ENCODE peak calls at places on chromosomes 7 and 10, in six cellular contexts. X is aorta; F is pancreas; Q is ovary; I is CD8-positive, alpha-beta T cell; L is OCI-LY7. P is an unnamed sample.

GRCh38 chr10:17474595-17474994 is 20.2 kb upstream of the ST8SIA6 start:
- DNase-seq in X (no peak), F (no peak), Q (no peak), I (no peak), L (no peak), P (no peak)

GRCh38 chr10:129799942-129800341 is 164.1 kb downstream of the EBF3 start:
- DNase-seq in X (no peak), F (no peak), Q (no peak), I (no peak), L (no peak), P (no peak)

GRCh38 chr10:17418249-17418648 is 36.1 kb downstream of the ST8SIA6 start:
- DNase-seq in X (no peak), F (no peak), Q (no peak), I (no peak), L (no peak), P (no peak)

GRCh38 chr10:104293021-104293420 is 24.0 kb downstream of the GSTO2 start:
- DNase-seq in X (no peak), F (no peak), Q (no peak), I (no peak), L (no peak), P (no peak)

GRCh38 chr10:3893102-3893473 is 108.1 kb upstream of the KLF6 start:
- DNase-seq in X (no peak), F (no peak), Q (no peak), I (no peak), L (no peak), P (no peak)

GRCh38 chr10:58266003-58266825 is 1.5 kb downstream of the IPMK start:
- DNase-seq in X (no peak), F (no peak), Q (no peak), I (no peak), L (peak), P (no peak)

GRCh38 chr10:16799621-16800020 is 17.6 kb downstream of the RSU1 start:
- DNase-seq in X (no peak), F (no peak), Q (no peak), I (no peak), L (no peak), P (no peak)

GRCh38 chr10:130233426-130233825 is 97.2 kb downstream of the GLRX3 start:
- DNase-seq in X (peak), F (no peak), Q (no peak), I (no peak), L (no peak), P (no peak)

GRCh38 chr10:37758074-37758473 is 99.3 kb downstream of the ZNF248 start:
- DNase-seq in X (no peak), F (no peak), Q (no peak), I (no peak), L (no peak), P (no peak)

GRCh38 chr10:29880856-29881255 is 178.5 kb downstream of the JCAD start:
- DNase-seq in X (no peak), F (no peak), Q (no peak), I (no peak), L (no peak), P (no peak)

GRCh38 chr7:36787933-36788378 is 63.7 kb upstream of the AOAH start:
- DNase-seq in X (no peak), F (no peak), Q (no peak), I (peak), L (no peak), P (no peak)

GRCh38 chr7:3236268-3236667 is 64.8 kb upstream of the SDK1 start:
- DNase-seq in X (no peak), F (no peak), Q (no peak), I (no peak), L (no peak), P (no peak)

GRCh38 chr7:2632717-2633537 is 1.1 kb downstream of the TTYH3 start:
- DNase-seq in X (peak), F (peak), Q (peak), I (peak), L (peak), P (peak)

GRCh38 chr7:19102884-19103283 is 14.6 kb downstream of the TWIST1 start:
- DNase-seq in X (no peak), F (no peak), Q (no peak), I (no peak), L (no peak), P (no peak)

GRCh38 chr7:82039621-82040020 is 269.8 kb upstream of the HGF start:
- DNase-seq in X (no peak), F (no peak), Q (no peak), I (no peak), L (no peak), P (no peak)

GRCh38 chr10:58956926-58957325 is 219.5 kb upstream of the PHYHIPL start:
- DNase-seq in X (no peak), F (no peak), Q (no peak), I (no peak), L (no peak), P (no peak)

GRCh38 chr7:37796134-37796775 is 52.1 kb upstream of the NME8 start:
- DNase-seq in X (no peak), F (no peak), Q (no peak), I (no peak), L (no peak), P (no peak)

GRCh38 chr7:157488966-157489365 is 152.2 kb downstream of the DNAJB6 start:
- DNase-seq in X (no peak), F (no peak), Q (no peak), I (peak), L (no peak), P (no peak)

GRCh38 chr7:116512524-116513188 is 12.2 kb upstream of the CAV1 start:
- DNase-seq in X (no peak), F (no peak), Q (no peak), I (no peak), L (no peak), P (no peak)

GRCh38 chr7:18216270-18216669 is 188.6 kb upstream of the PRPS1L1 start:
- DNase-seq in X (no peak), F (no peak), Q (no peak), I (no peak), L (no peak), P (no peak)

GRCh38 chr7:108347616-108348015 is 108.6 kb downstream of the NRCAM start:
- DNase-seq in X (no peak), F (no peak), Q (no peak), I (no peak), L (no peak), P (no peak)

DNA sequence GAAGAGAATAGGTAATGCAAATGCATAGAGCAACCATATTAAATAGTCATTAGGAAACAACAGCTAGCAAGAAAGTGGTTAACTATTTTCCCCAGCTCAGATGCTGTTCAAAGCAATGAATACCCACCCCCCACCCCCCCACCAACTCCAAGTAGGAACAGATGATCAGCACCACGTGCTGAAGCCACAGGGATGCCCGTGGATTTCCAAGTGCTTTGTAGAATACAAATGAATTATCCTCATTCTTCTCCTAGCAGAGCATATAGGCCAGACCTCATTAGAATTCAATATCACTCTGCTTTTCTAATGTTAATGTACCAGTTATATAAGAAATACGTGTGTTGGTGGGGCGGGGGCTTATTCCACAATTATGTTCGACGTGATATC is 205.7 kb downstream of the SKAP2 start:
- DNase-seq in X (no peak), F (no peak), Q (no peak), I (no peak), L (no peak), P (no peak)
- H3K4me3 ChIP-seq in X (no peak), F (no peak), Q (no peak), I (no peak), L (no peak), P (no peak)

DNA sequence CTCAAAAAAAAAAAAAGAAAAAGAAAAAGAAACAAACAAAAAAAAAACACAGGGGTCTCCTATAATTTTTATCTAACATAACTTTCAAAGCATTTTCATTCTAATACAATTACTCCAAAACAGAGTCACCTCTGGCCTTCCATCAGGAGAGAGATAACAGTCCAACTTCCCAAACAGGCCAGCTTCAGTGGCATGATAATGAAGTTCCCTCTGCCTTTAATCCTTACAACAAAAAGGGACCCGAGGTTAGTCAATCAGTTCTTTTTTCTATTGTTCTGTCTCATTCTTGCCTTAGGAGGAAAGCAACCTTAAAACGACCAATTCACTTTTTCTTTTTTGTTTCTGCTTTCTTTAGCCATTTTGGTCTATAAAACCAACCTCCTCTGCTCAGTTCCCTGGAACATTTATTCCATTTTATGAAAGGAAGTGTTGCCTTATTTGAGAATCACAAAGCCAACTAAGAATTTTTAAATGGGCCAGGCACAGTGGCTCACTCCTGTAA is 16.5 kb upstream of the FXYD4 start:
- DNase-seq in X (no peak), F (no peak), Q (no peak), I (no peak), L (no peak), P (no peak)
- H3K27ac ChIP-seq in X (no peak), F (no peak), Q (no peak), I (no peak), L (no peak), P (no peak)

GRCh38 chr10:103181244-103181643 is 11.8 kb downstream of the NT5C2 start:
- DNase-seq in X (no peak), F (no peak), Q (no peak), I (no peak), L (peak), P (no peak)
- H3K4me3 ChIP-seq in X (no peak), F (no peak), Q (no peak), I (no peak), L (peak), P (no peak)

DNA sequence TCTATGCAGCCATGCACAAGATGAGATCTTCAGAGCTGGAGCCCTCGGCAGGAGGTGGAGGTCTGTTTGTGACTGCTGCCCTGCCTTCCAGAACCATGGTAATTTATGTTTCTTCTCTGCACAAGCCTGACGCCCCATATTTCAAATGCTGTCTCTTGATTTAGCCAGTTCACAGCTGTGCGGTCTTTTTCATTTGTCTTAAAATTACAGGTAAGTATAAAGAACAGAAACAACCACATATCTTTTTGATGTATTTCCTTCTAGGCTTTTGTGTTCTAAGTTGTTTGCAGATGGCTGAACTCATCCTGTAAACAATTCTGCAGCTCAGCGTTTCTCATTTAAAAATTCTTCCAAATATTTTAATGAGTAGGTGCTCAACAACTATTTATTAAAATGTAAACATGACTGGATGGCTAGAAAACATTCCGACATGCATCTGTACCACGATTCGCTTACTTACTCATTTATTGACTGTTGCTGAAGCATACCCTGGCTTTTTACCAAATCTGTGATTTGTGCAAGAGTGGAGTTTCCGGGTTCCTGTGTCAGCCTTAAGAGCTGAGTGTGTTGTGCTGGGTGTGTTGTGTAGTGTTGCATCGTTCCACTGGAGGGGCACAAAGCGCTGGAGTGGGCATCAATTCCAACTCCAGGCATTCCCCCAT is 58.9 kb downstream of the PIP4K2A start:
- DNase-seq in X (no peak), F (no peak), Q (no peak), I (peak), L (no peak), P (no peak)
- H3K27ac ChIP-seq in X (no peak), F (no peak), Q (no peak), I (peak), L (no peak), P (peak)

GRCh38 chr10:43417950-43418768 is 9.2 kb upstream of the HNRNPF start:
- DNase-seq in X (no peak), F (no peak), Q (no peak), I (peak), L (peak), P (no peak)

GRCh38 chr10:43421519-43421918 is 12.5 kb upstream of the HNRNPF start:
- DNase-seq in X (peak), F (no peak), Q (no peak), I (no peak), L (no peak), P (no peak)

GRCh38 chr10:43420369-43421200 is 11.6 kb upstream of the HNRNPF start:
- DNase-seq in X (peak), F (peak), Q (peak), I (peak), L (peak), P (peak)

GRCh38 chr10:43419997-43420368 is 11.0 kb upstream of the HNRNPF start:
- DNase-seq in X (peak), F (no peak), Q (no peak), I (no peak), L (no peak), P (no peak)

GRCh38 chr10:43421201-43421507 is 12.2 kb upstream of the HNRNPF start:
- DNase-seq in X (no peak), F (no peak), Q (no peak), I (no peak), L (no peak), P (no peak)
- H3K4me3 ChIP-seq in X (peak), F (peak), Q (peak), I (peak), L (peak), P (peak)

GRCh38 chr7:99195867-99196266 is 12.0 kb downstream of the KPNA7 start:
- DNase-seq in X (no peak), F (no peak), Q (no peak), I (no peak), L (no peak), P (no peak)

GRCh38 chr7:99193527-99194214 is 14.2 kb downstream of the KPNA7 start:
- DNase-seq in X (no peak), F (no peak), Q (no peak), I (no peak), L (no peak), P (no peak)

GRCh38 chr7:99196536-99197288 is 11.2 kb downstream of the KPNA7 start:
- DNase-seq in X (no peak), F (no peak), Q (no peak), I (no peak), L (no peak), P (no peak)

GRCh38 chr7:99191869-99192596 is 15.9 kb downstream of the KPNA7 start:
- DNase-seq in X (no peak), F (no peak), Q (no peak), I (no peak), L (no peak), P (no peak)

GRCh38 chr7:99194301-99194700 is 13.6 kb downstream of the KPNA7 start:
- DNase-seq in X (no peak), F (no peak), Q (no peak), I (no peak), L (no peak), P (no peak)
- H3K27ac ChIP-seq in X (no peak), F (no peak), Q (no peak), I (no peak), L (no peak), P (no peak)